ENCODE peak calls at places on chromosomes 7 and 10, in ten cellular contexts. T, Y, G, O, B, P, F, L, V and K are unnamed samples.

GRCh38 chr7:48168159-48168558 is 3.1 kb upstream of the ABCA13 start:
- DNase-seq in T (no peak), Y (peak), G (no peak), O (no peak), B (peak), P (no peak), F (no peak), L (no peak), V (no peak), K (no peak)

GRCh38 chr10:65911431-65911830 is 1014.4 kb upstream of the LRRTM3 start:
- DNase-seq in T (no peak), Y (no peak), G (peak), O (no peak), B (no peak), P (no peak), F (no peak), L (no peak), V (no peak), K (no peak)

GRCh38 chr7:78159537-78159936 is 361.0 kb downstream of the PHTF2 start:
- DNase-seq in T (no peak), Y (no peak), G (no peak), O (no peak), B (no peak), P (no peak), F (no peak), L (no peak), V (no peak), K (no peak)

GRCh38 chr7:139231513-139232376 is 708 bp downstream of the UBN2 start:
- DNase-seq in T (no peak), Y (no peak), G (peak), O (no peak), B (no peak), P (peak), F (peak), L (peak), V (peak), K (peak)

GRCh38 chr10:9157656-9158055 is 1103.2 kb downstream of the GATA3 start:
- DNase-seq in T (no peak), Y (no peak), G (no peak), O (no peak), B (no peak), P (no peak), F (no peak), L (no peak), V (no peak), K (no peak)

GRCh38 chr7:25847331-25848070 is 304.5 kb upstream of the NFE2L3 start:
- DNase-seq in T (no peak), Y (peak), G (no peak), O (no peak), B (peak), P (no peak), F (no peak), L (no peak), V (no peak), K (no peak)

GRCh38 chr10:117617664-117618063 is 75.1 kb downstream of the EMX2 start:
- DNase-seq in T (no peak), Y (no peak), G (no peak), O (no peak), B (no peak), P (no peak), F (no peak), L (no peak), V (no peak), K (no peak)

GRCh38 chr10:75696536-75696935 is 265.1 kb downstream of the LRMDA start:
- DNase-seq in T (no peak), Y (no peak), G (no peak), O (no peak), B (no peak), P (no peak), F (no peak), L (no peak), V (no peak), K (no peak)

GRCh38 chr10:4651404-4652037 is 174.5 kb upstream of the AKR1E2 start:
- DNase-seq in T (no peak), Y (peak), G (peak), O (no peak), B (peak), P (no peak), F (no peak), L (no peak), V (no peak), K (no peak)

GRCh38 chr10:51683031-51683830 is 16.2 kb downstream of the CSTF2T start:
- DNase-seq in T (peak), Y (no peak), G (no peak), O (no peak), B (no peak), P (no peak), F (no peak), L (no peak), V (no peak), K (peak)

GRCh38 chr10:88735661-88736060 is 24.2 kb upstream of the LIPN start:
- DNase-seq in T (no peak), Y (peak), G (no peak), O (no peak), B (peak), P (no peak), F (no peak), L (no peak), V (no peak), K (no peak)

GRCh38 chr7:112122835-112123234 is 83.4 kb downstream of the DOCK4 start:
- DNase-seq in T (no peak), Y (peak), G (no peak), O (no peak), B (no peak), P (no peak), F (no peak), L (no peak), V (no peak), K (no peak)

GRCh38 chr7:34750636-34751035 is 92.6 kb downstream of the NPSR1 start:
- DNase-seq in T (no peak), Y (no peak), G (no peak), O (no peak), B (no peak), P (no peak), F (no peak), L (no peak), V (no peak), K (no peak)

GRCh38 chr10:19158358-19158757 is 109.8 kb downstream of the MALRD1 start:
- DNase-seq in T (no peak), Y (no peak), G (no peak), O (no peak), B (no peak), P (no peak), F (no peak), L (no peak), V (no peak), K (no peak)

GRCh38 chr7:151570366-151570915 is 50.7 kb upstream of the RHEB start:
- DNase-seq in T (no peak), Y (no peak), G (peak), O (no peak), B (no peak), P (no peak), F (peak), L (no peak), V (no peak), K (no peak)

GRCh38 chr10:4810093-4810492 is 15.9 kb upstream of the AKR1E2 start:
- DNase-seq in T (no peak), Y (peak), G (no peak), O (no peak), B (peak), P (no peak), F (no peak), L (no peak), V (no peak), K (no peak)

GRCh38 chr10:50576245-50576815 is 47.4 kb downstream of the SGMS1 start:
- DNase-seq in T (no peak), Y (peak), G (no peak), O (no peak), B (no peak), P (no peak), F (no peak), L (no peak), V (no peak), K (no peak)

GRCh38 chr10:117547301-117548153 is 5.0 kb downstream of the EMX2 start:
- DNase-seq in T (no peak), Y (peak), G (no peak), O (no peak), B (no peak), P (no peak), F (no peak), L (no peak), V (no peak), K (no peak)